ENCODE peak calls at places on chromosomes 11 and 22, in five cellular contexts. G is heart right ventricle, K is uterus, T is DND-41, R is pancreas. X is an unnamed sample. For H3K4me1, the result is how much of the 10 kb centered on the place peaks cover.

GRCh38 chr11:118175600-118176399 is 639 bp downstream of the SCN2B start:
- DNase-seq in G (no peak), K (no peak), T (no peak), R (no peak), X (no peak)

GRCh38 chr11:69304686-69305085 is 10.7 kb downstream of the MYEOV start:
- DNase-seq in G (no peak), K (no peak), T (no peak), R (no peak), X (no peak)

GRCh38 chr11:103326070-103326794 is 217.0 kb downstream of the DYNC2H1 start:
- DNase-seq in G (peak), K (no peak), T (peak), R (no peak), X (no peak)

GRCh38 chr11:120105576-120105975 is 32.3 kb downstream of the TRIM29 start:
- DNase-seq in G (no peak), K (no peak), T (no peak), R (no peak), X (no peak)

GRCh38 chr11:5665051-5665450 is 19.8 kb downstream of the TRIM5 start:
- DNase-seq in G (no peak), K (no peak), T (no peak), R (no peak), X (no peak)

GRCh38 chr11:94305146-94305545 is 766 bp downstream of the IZUMO1R start:
- DNase-seq in G (no peak), K (peak), T (no peak), R (no peak), X (no peak)

GRCh38 chr11:131694526-131695424 is 324.4 kb downstream of the NTM start:
- DNase-seq in G (peak), K (peak), T (peak), R (peak), X (peak)

GRCh38 chr11:65780770-65781151 is at the start of gene AP5B1:
- DNase-seq in G (peak), K (no peak), T (peak), R (peak), X (peak)

GRCh38 chr11:15493921-15494630 is 379.4 kb downstream of the INSC start:
- DNase-seq in G (no peak), K (no peak), T (no peak), R (no peak), X (no peak)

GRCh38 chr11:57499983-57500461 is 15.5 kb downstream of the SLC43A1 start:
- DNase-seq in G (no peak), K (no peak), T (no peak), R (no peak), X (no peak)

GRCh38 chr11:12539570-12539969 is 134.7 kb upstream of the TEAD1 start:
- DNase-seq in G (no peak), K (peak), T (no peak), R (no peak), X (no peak)

GRCh38 chr11:112780351-112781043 is 180.7 kb upstream of the NCAM1 start:
- DNase-seq in G (peak), K (peak), T (no peak), R (no peak), X (no peak)

GRCh38 chr22:27115816-27116256 is 458.4 kb downstream of the MIAT start:
- DNase-seq in G (no peak), K (no peak), T (no peak), R (no peak), X (no peak)

GRCh38 chr11:74072286-74072685 is 63.4 kb upstream of the UCP3 start:
- DNase-seq in G (no peak), K (no peak), T (no peak), R (no peak), X (no peak)

GRCh38 chr11:64041846-64042245 is 6.1 kb downstream of the FLRT1 start:
- DNase-seq in G (no peak), K (no peak), T (no peak), R (no peak), X (no peak)

GRCh38 chr22:24410110-24410856 is 17.1 kb upstream of the ADORA2A start:
- DNase-seq in G (no peak), K (no peak), T (peak), R (no peak), X (no peak)

GRCh38 chr22:22099833-22100812 is 117.5 kb upstream of the TOP3B start:
- DNase-seq in G (no peak), K (no peak), T (no peak), R (no peak), X (peak)

GRCh38 chr22:35039625-35040024 is 26.3 kb upstream of the ISX start:
- DNase-seq in G (no peak), K (peak), T (no peak), R (no peak), X (no peak)

GRCh38 chr11:67240575-67241389 is 25.5 kb upstream of the GRK2 start:
- DNase-seq in G (peak), K (peak), T (peak), R (no peak), X (peak)

GRCh38 chr11:123973816-123974215 is 3.8 kb downstream of the OR10S1 start:
- DNase-seq in G (no peak), K (no peak), T (no peak), R (no peak), X (no peak)

GRCh38 chr22:42885446-42885845 is 28.4 kb upstream of the ARFGAP3 start:
- DNase-seq in G (no peak), K (no peak), T (no peak), R (no peak), X (no peak)

GRCh38 chr11:94185387-94186084 is 56.9 kb downstream of the PANX1 start:
- DNase-seq in G (no peak), K (no peak), T (no peak), R (no peak), X (no peak)

GRCh38 chr11:73978576-73979086 is 4.0 kb downstream of the UCP2 start:
- DNase-seq in G (no peak), K (no peak), T (no peak), R (no peak), X (no peak)

GRCh38 chr11:38456371-38456770 is 1858.3 kb upstream of the RAG2 start:
- DNase-seq in G (no peak), K (no peak), T (no peak), R (no peak), X (no peak)

GRCh38 chr11:7905961-7906429 is 25.1 kb downstream of the OR10A6 start:
- DNase-seq in G (no peak), K (no peak), T (no peak), R (no peak), X (no peak)

GRCh38 chr11:70779433-70780245 is 381.3 kb downstream of the CTTN start:
- DNase-seq in G (no peak), K (no peak), T (no peak), R (no peak), X (no peak)

GRCh38 chr22:50476819-50477344 is 2.0 kb upstream of the SBF1 start:
- DNase-seq in G (no peak), K (no peak), T (no peak), R (no peak), X (no peak)

GRCh38 chr22:46931414-46931813 is 169.0 kb downstream of the TBC1D22A start:
- DNase-seq in G (no peak), K (no peak), T (no peak), R (no peak), X (no peak)

GRCh38 chr11:67448220-67448609 is 4.3 kb downstream of the GPR152 start:
- DNase-seq in G (no peak), K (no peak), T (no peak), R (no peak), X (no peak)

GRCh38 chr22:24107668-24108067 is 73.6 kb upstream of the SUSD2 start:
- DNase-seq in G (peak), K (peak), T (no peak), R (no peak), X (no peak)

GRCh38 chr11:76277298-76278175 is 71.2 kb upstream of the WNT11 start:
- DNase-seq in G (no peak), K (no peak), T (no peak), R (no peak), X (no peak)

GRCh38 chr11:67248653-67249052 is 17.6 kb upstream of the GRK2 start:
- DNase-seq in G (peak), K (no peak), T (no peak), R (no peak), X (no peak)

GRCh38 chr11:36109850-36110606 is 166.2 kb downstream of the LDLRAD3 start:
- DNase-seq in G (no peak), K (no peak), T (no peak), R (no peak), X (no peak)

GRCh38 chr11:108852701-108853100 is 187.8 kb downstream of the DDX10 start:
- DNase-seq in G (no peak), K (no peak), T (no peak), R (no peak), X (no peak)

GRCh38 chr11:126359431-126360048 is 4.1 kb downstream of the ST3GAL4 start:
- DNase-seq in G (peak), K (peak), T (no peak), R (peak), X (no peak)

GRCh38 chr22:39478461-39478860 is 21.6 kb downstream of the MGAT3 start:
- DNase-seq in G (no peak), K (no peak), T (peak), R (peak), X (no peak)

GRCh38 chr11:117107701-117108590 is 9.7 kb upstream of the SIK3 start:
- DNase-seq in G (no peak), K (no peak), T (no peak), R (no peak), X (no peak)

GRCh38 chr11:108223449-108224149 is 732 bp downstream of the ATM start:
- DNase-seq in G (no peak), K (peak), T (peak), R (no peak), X (peak)

GRCh38 chr22:19454156-19454555 is 6.6 kb upstream of the C22orf39 start:
- DNase-seq in G (no peak), K (no peak), T (no peak), R (no peak), X (no peak)
- H3K27ac ChIP-seq in G (no peak), K (no peak), T (no peak), R (no peak), X (no peak)

GRCh38 chr11:26721967-26722366 is at the start of gene SLC5A12:
- DNase-seq in G (no peak), K (no peak), T (no peak), R (no peak), X (no peak)
- TF ChIP-seq CTCF in G (no peak), K (no peak), T (no peak), R (no peak), X (no peak)

DNA sequence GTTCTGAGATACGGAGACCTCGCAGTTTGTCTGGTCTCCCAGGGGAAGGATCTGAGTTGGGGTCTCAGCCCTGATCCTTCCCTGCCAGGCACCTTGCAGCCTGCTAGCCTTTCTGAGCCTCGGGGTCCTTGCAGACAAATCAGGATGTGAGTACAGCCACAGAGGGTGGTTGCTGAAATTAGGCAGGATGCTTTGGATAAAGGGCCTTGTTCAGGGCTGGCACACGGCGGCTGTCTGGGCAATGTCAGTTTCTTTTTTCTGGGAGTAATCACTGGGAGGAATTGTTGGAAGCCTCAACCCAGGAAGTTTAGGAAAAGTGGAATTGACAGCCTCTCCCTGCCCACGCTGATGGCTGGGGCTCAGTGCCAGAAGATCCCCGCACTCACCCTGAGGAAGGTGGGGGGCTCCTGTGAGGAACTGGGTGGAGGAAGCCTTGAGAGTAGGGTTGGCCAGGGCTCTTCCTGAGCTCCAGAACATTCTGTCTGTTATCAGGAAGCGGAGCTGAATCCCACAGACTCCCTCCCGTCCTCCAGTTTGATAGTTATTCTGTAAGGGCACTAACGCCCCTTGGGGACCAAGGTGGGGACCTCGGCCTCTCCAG is 37.4 kb downstream of the CD82 start:
- DNase-seq in G (no peak), K (no peak), T (no peak), R (no peak), X (no peak)
- H3K4me1 ChIP-seq in G (under half), K (under half), T (under half), R (under half), X (under half)

GRCh38 chr11:128903248-128904041 is 12.3 kb downstream of the KCNJ5 start:
- DNase-seq in G (no peak), K (no peak), T (no peak), R (no peak), X (no peak)

GRCh38 chr11:128904303-128904871 is 13.2 kb downstream of the KCNJ5 start:
- DNase-seq in G (no peak), K (no peak), T (no peak), R (no peak), X (no peak)

GRCh38 chr11:128901655-128902514 is 10.7 kb downstream of the KCNJ5 start:
- DNase-seq in G (no peak), K (no peak), T (no peak), R (no peak), X (no peak)

GRCh38 chr11:128900468-128900867 is 9.3 kb downstream of the KCNJ5 start:
- DNase-seq in G (no peak), K (no peak), T (no peak), R (no peak), X (no peak)

DNA sequence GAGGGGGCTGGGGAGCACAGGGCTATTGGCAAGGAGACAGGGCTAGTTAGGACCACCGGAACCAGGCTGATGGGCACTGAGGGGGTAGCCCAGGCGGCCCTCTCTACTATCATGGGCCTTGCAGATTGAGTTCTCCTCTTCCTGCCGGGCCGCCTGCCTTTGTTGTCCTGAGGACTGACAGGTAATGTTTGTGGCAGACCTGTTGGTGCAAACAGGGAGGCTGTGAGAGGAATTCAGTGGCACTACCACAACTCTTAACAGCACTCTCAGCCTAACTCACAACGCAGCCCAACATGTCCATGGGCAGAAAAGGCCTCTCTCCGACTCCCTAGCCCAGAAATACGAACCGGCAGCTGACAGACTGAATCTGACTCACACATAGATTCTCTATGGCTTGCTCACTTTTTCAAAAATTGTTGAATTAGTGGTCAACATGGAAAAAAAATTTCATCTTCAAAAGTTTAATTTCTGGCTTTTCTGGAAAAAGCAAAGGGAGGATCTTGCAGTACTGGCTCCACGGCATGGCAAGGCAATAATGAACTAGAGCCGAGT is 11.4 kb downstream of the KCNJ5 start:
- DNase-seq in G (no peak), K (no peak), T (no peak), R (no peak), X (no peak)
- H3K27ac ChIP-seq in G (no peak), K (no peak), T (no peak), R (no peak), X (no peak)

DNA sequence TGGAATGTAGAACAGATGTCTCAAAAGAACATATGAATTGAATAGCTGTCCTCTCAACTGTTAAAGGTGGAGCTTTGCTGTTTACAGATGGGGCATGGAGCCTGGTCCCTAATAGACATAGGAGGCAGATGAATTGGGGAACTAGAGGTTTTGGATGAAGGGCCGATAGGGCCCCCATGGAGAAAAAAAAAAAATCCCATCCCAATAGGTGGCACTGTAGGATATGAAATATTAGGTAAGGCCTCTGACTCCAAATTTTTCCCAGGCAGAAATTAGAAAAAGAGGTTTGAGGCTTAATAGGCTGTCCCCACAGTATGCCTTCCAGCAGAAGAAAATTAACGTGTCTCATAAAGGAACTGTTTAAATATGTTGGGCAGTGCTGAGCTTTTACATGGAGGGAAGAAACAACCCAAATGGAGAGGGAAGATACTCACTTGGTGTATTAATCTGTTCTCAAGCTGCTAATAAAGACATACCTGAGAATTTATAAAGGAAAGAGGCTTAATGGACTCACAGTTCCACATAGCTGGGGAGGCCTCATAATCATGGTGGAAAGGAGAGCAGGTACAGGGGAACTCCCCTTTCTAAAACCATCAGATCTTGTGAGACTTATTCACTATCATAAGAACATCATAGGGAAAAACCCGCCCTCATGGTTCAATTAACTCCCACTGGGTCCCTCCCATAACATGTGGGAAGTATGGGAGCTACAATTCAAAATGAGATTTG is 30.1 kb upstream of the TMEM45B start:
- DNase-seq in G (no peak), K (no peak), T (no peak), R (no peak), X (no peak)
- TF ChIP-seq CTCF in G (no peak), K (no peak), T (peak), R (no peak), X (peak)

GRCh38 chr11:96314326-96315050 is 28.5 kb downstream of the MAML2 start:
- DNase-seq in G (no peak), K (no peak), T (no peak), R (no peak), X (no peak)

GRCh38 chr11:96309643-96310017 is 33.4 kb downstream of the MAML2 start:
- DNase-seq in G (no peak), K (no peak), T (no peak), R (no peak), X (no peak)

GRCh38 chr11:96310236-96310635 is 32.8 kb downstream of the MAML2 start:
- DNase-seq in G (no peak), K (no peak), T (no peak), R (no peak), X (no peak)

GRCh38 chr11:96309001-96309642 is 33.9 kb downstream of the MAML2 start:
- DNase-seq in G (no peak), K (no peak), T (no peak), R (no peak), X (no peak)

GRCh38 chr11:96311120-96311568 is 31.9 kb downstream of the MAML2 start:
- DNase-seq in G (no peak), K (no peak), T (no peak), R (no peak), X (no peak)
- H3K4me1 ChIP-seq in G (half or more), K (under half), T (under half), R (under half), X (half or more)

DNA sequence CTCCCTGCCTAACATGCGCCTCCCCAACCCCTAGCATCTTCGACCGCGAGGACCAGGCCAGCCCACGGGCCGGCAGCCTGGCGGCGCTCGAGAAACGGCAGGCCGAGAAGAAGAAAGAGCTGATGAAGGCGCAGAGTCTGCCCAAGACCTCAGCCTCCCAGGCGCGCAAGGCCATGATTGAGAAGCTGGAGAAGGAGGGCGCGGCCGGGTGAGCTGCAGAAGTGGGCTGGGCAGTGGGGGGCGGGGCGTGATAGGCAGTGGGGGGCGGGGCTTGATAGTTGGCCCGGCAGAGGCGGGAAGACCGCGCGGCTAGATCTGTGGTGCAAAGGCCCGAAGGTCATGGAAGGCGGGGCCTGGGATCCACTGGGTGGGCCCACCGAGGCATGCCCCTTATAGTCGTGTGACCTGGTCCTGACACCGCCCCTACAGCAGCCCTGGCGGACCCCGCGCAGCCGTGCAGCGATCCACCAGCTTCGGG is 8.7 kb downstream of the SELENOM start:
- DNase-seq in G (no peak), K (peak), T (no peak), R (no peak), X (no peak)
- H3K27ac ChIP-seq in G (no peak), K (peak), T (no peak), R (no peak), X (no peak)

DNA sequence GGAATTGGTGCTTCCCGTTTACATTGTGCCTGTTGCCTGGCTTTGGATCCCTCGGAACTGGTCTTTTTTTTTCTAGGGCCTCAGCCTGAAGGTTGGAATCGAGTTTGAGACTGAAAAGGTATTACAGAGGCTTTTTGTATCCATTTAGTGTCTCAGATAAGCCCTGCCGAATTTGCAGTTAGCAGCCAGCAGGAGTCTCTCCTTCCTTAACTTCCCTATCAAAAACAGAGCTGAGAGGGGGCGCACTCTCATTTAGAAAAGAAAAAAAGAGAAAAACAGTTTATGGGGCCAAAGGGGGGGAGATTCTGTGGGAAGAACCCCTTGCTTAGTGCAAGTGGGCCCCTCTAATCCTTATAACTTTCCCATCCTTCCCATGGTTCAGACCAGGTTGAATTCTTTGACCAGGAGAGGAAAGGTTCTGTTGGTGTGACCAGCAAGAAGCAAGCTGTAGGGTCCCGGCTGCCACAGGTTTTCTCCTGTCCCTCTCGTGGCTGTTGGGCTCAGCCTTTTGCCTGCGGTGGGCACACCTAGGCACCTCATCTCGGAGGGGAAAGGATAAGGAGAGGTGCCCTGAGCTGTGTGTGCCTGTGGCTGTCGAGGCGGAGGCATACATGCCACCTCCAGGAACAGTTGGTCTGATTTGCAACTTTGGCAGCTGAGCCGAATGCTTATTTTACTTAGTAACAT is 565.1 kb upstream of the CNTN5 start:
- DNase-seq in G (no peak), K (no peak), T (no peak), R (no peak), X (no peak)
- TF ChIP-seq CTCF in G (no peak), K (no peak), T (no peak), R (no peak), X (no peak)

X was measured in CD8-positive, alpha-beta T cell.